ENCODE peak calls at places on chromosomes 2 and 18, in five cellular contexts. A is adrenal gland, J is pancreas, B is left ventricle myocardium inferior, V is GM23338. X is an unnamed sample.
A peak's percentile ranks its signal among the peaks of the same experiment; 100 is the strongest.

GRCh38 chr2:9782197-9782719 is 61.0 kb upstream of the TAF1B start:
- DNase-seq in A (no peak), J (no peak), B (no peak), V (no peak), X (no peak)

GRCh38 chr18:48781041-48781989 is 169.4 kb downstream of the SMAD7 start:
- DNase-seq in A (peak; percentile 89), J (peak; percentile 83), B (peak; percentile 93), V (peak; percentile 21), X (peak; percentile 79)

GRCh38 chr2:5914831-5915611 is 222.8 kb downstream of the SOX11 start:
- DNase-seq in A (no peak), J (no peak), B (peak; percentile 55), V (peak; percentile 26), X (no peak)

GRCh38 chr2:75099521-75099922 is 99.8 kb downstream of the TACR1 start:
- DNase-seq in A (no peak), J (no peak), B (no peak), V (no peak), X (no peak)

GRCh38 chr2:154709215-154709614 is 10.7 kb downstream of the KCNJ3 start:
- DNase-seq in A (no peak), J (no peak), B (no peak), V (no peak), X (no peak)

GRCh38 chr2:53450885-53451284 is 316.7 kb upstream of the CHAC2 start:
- DNase-seq in A (no peak), J (no peak), B (no peak), V (no peak), X (no peak)

GRCh38 chr2:28004086-28004485 is 113.6 kb downstream of the BABAM2 start:
- DNase-seq in A (no peak), J (no peak), B (no peak), V (no peak), X (no peak)

GRCh38 chr18:74533666-74534065 is 634 bp upstream of the CNDP1 start:
- DNase-seq in A (no peak), J (no peak), B (no peak), V (peak; percentile 30), X (no peak)

GRCh38 chr2:241935314-241935713 is 65.8 kb downstream of the RTP5 start:
- DNase-seq in A (no peak), J (no peak), B (no peak), V (no peak), X (no peak)

GRCh38 chr2:85425588-85425987 is 7.1 kb downstream of the SH2D6 start:
- DNase-seq in A (no peak), J (no peak), B (no peak), V (no peak), X (no peak)

GRCh38 chr2:18959952-18960717 is 370.8 kb upstream of the NT5C1B start:
- DNase-seq in A (no peak), J (no peak), B (no peak), V (no peak), X (no peak)

GRCh38 chr2:114550895-114551793 is 108.7 kb downstream of the DPP10 start:
- DNase-seq in A (peak; percentile 61), J (peak; percentile 49), B (no peak), V (peak; percentile 81), X (peak; percentile 35)

GRCh38 chr2:205687018-205687956 is 5.0 kb downstream of the NRP2 start:
- DNase-seq in A (no peak), J (no peak), B (no peak), V (no peak), X (no peak)
- H3K36me3 ChIP-seq in A (no peaks in the 10 kb centered on the region), J (no peaks in the 10 kb centered on the region), B (no peaks in the 10 kb centered on the region), V (no peaks in the 10 kb centered on the region), X (no peaks in the 10 kb centered on the region)

DNA sequence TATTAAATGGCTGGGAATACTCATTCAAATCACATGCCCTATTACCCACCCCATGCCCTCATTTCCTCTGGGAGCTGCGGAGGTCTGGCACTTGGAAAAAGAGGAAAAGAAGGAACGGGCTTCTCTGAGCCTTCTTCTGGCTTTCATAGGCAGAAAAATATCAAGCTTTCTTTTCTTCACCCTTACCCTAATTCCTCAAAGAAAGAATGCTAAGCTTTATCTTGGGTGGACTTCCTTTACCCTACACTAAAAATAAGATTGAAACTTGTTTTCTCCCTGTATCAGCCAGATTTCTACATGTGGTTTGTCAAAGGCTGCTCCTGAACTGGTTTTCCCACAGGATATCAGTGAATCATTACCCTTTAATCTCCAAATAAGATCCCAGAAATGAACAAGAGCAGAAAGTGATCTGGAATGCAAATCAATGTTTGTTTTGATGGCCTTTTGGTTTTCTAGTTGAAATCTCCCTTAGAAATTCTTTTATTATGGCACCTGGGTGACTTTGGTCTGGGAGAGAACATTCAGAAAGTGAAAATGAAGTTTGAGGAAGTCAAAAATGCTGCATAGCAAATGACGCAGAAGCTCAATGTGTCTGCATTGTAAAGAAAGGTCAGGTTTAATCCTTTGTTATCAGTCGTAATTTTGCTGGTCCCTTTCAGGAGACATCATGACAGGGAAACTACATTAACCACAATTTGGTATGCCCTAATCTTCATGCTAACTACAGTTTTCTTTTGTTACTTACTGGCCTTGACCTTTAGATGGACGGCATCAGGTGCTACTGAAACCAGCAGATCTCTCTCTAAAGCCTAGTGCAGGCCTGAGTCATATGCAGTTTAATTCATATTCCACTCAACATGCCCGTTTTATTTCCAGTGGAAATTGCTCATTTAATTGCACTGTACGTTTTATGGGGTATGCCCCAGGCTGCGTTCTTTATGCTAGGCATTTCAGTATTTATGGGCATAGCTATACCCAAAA is 46.6 kb upstream of the HNRNPA3 start:
- DNase-seq in A (peak; percentile 62), J (peak; percentile 23), B (no peak), V (no peak), X (no peak)
- H3K27ac ChIP-seq in A (peak overlapping the region; percentile 83), J (peak overlapping the region; percentile 73), B (peak overlapping the region; percentile 87), V (no peak overlapping the region), X (peak overlapping the region; percentile 77)

GRCh38 chr2:131054488-131054887 is 38.8 kb downstream of the FAM168B start:
- DNase-seq in A (no peak), J (no peak), B (no peak), V (no peak), X (no peak)
- H3K36me3 ChIP-seq in A (peaks cover 4% of the 10 kb centered on the region), J (peaks cover 62% of the 10 kb centered on the region), B (peaks cover 66% of the 10 kb centered on the region), V (peaks cover 21% of the 10 kb centered on the region), X (peaks cover 43% of the 10 kb centered on the region)

GRCh38 chr2:230795856-230796255 is 68.9 kb upstream of the ITM2C start:
- DNase-seq in A (no peak), J (no peak), B (no peak), V (no peak), X (peak; percentile 33)
- H3K27ac ChIP-seq in A (no peak overlapping the region), J (no peak overlapping the region), B (peak overlapping the region; percentile 64), V (no peak overlapping the region), X (no peak overlapping the region)